ENCODE peak calls at places on chromosome 7, in seven cellular contexts. N is right atrium auricular region; Y is GM18507; O is amniotic stem cell; V is globus pallidus; Q is stimulated activated CD4-positive, alpha-beta T cell treated with anti-CD3 and anti-CD28 coated beads, Interleukin-15, amount 100 ng/mL, for 1 hour; C is NCI-H2029 treated with DMSO at 0.1 percent for 48 hours. J is an unnamed sample.
A peak's percentile ranks its signal among the peaks of the same experiment; 100 is the strongest.

GRCh38 chr7:102064361-102065025 is 222.2 kb upstream of the SH2B2 start:
- DNase-seq in N (no peak), Y (no peak), O (no peak), V (peak; percentile 31), Q (no peak), C (no peak), J (no peak)

GRCh38 chr7:36370046-36370445 is 19.6 kb upstream of the ANLN start:
- DNase-seq in N (no peak), Y (no peak), O (no peak), V (peak; percentile 83), Q (no peak), C (no peak), J (no peak)

GRCh38 chr7:26022578-26022977 is 129.4 kb upstream of the NFE2L3 start:
- DNase-seq in N (no peak), Y (no peak), O (no peak), V (no peak), Q (no peak), C (no peak), J (no peak)

GRCh38 chr7:5396999-5397656 is 26.5 kb downstream of the TNRC18 start:
- DNase-seq in N (peak; percentile 82), Y (peak; percentile 89), O (no peak), V (peak; percentile 70), Q (peak; percentile 64), C (peak; percentile 22), J (no peak)

GRCh38 chr7:85104432-85105205 is 82.2 kb downstream of the SEMA3D start:
- DNase-seq in N (no peak), Y (no peak), O (no peak), V (no peak), Q (no peak), C (no peak), J (no peak)

GRCh38 chr7:128814496-128814895 is 15.7 kb upstream of the FLNC start:
- DNase-seq in N (no peak), Y (no peak), O (no peak), V (peak; percentile 82), Q (no peak), C (no peak), J (no peak)

GRCh38 chr7:132240821-132241422 is 335.3 kb downstream of the PLXNA4 start:
- DNase-seq in N (no peak), Y (no peak), O (no peak), V (no peak), Q (no peak), C (no peak), J (no peak)

GRCh38 chr7:8291742-8292141 is 29.8 kb upstream of the ICA1 start:
- DNase-seq in N (no peak), Y (no peak), O (no peak), V (no peak), Q (no peak), C (no peak), J (no peak)

GRCh38 chr7:44769381-44770209 is 20.9 kb downstream of the ZMIZ2 start:
- DNase-seq in N (no peak), Y (no peak), O (no peak), V (peak; percentile 13), Q (no peak), C (peak; percentile 30), J (no peak)

GRCh38 chr7:30038182-30038980 is 10.2 kb downstream of the PLEKHA8 start:
- DNase-seq in N (no peak), Y (no peak), O (no peak), V (no peak), Q (no peak), C (no peak), J (no peak)

GRCh38 chr7:151410405-151411390 is 860 bp upstream of the WDR86 start:
- DNase-seq in N (no peak), Y (no peak), O (no peak), V (no peak), Q (no peak), C (no peak), J (no peak)

GRCh38 chr7:130356121-130356759 is 11.6 kb downstream of the CPA5 start:
- DNase-seq in N (peak; percentile 78), Y (no peak), O (peak; percentile 87), V (no peak), Q (no peak), C (no peak), J (no peak)

J was measured in vagina.